ENCODE peak calls at places on chromosomes 4 and X, in four cellular contexts. Z is transverse colon, P is tibial nerve, M is ovary. N is an unnamed sample. For H3K4me1, the result is how much of the 10 kb centered on the place peaks cover.

GRCh38 chr4:48271626-48272025 is 2.0 kb upstream of the TEC start:
- DNase-seq in P (no peak), M (no peak), Z (no peak), N (no peak)

GRCh38 chr4:15348695-15349094 is 79.1 kb upstream of the C1QTNF7 start:
- DNase-seq in P (no peak), Z (no peak), M (no peak), N (no peak)

GRCh38 chr4:17502764-17503163 is 9.1 kb downstream of the QDPR start:
- DNase-seq in M (no peak), P (no peak), Z (no peak), N (no peak)

GRCh38 chrX:130771648-130772312 is 131.2 kb downstream of the ENOX2 start:
- DNase-seq in Z (no peak), M (no peak), P (no peak), N (no peak)

GRCh38 chr4:23135792-23136645 is 443.3 kb downstream of the GBA3 start:
- DNase-seq in P (peak), Z (no peak), M (no peak), N (no peak)

GRCh38 chr4:177204126-177204525 is 105.5 kb upstream of the NEIL3 start:
- DNase-seq in Z (no peak), P (no peak), M (no peak), N (no peak)

GRCh38 chrX:44400588-44400987 is 57.1 kb upstream of the EFHC2 start:
- DNase-seq in Z (no peak), P (no peak), M (no peak), N (no peak)

GRCh38 chr4:4443821-4444220 is 56.9 kb downstream of the NSG1 start:
- DNase-seq in P (no peak), Z (no peak), M (no peak), N (no peak)

GRCh38 chr4:98794565-98795205 is 134.2 kb downstream of the EIF4E start:
- DNase-seq in M (no peak), P (no peak), Z (no peak), N (no peak)

GRCh38 chr4:73612032-73612431 is 8.2 kb downstream of the RASSF6 start:
- DNase-seq in P (no peak), M (no peak), Z (no peak), N (no peak)

GRCh38 chr4:3417448-3417847 is 24.3 kb upstream of the HGFAC start:
- DNase-seq in M (no peak), P (no peak), Z (no peak), N (no peak)

GRCh38 chr4:338759-339097 is 1.1 kb downstream of the ZNF141 start:
- DNase-seq in P (no peak), Z (no peak), M (no peak), N (no peak)

GRCh38 chr4:142088906-142089305 is 452.5 kb downstream of the IL15 start:
- DNase-seq in Z (no peak), M (no peak), P (no peak), N (no peak)

GRCh38 chr4:23237771-23238170 is 545.0 kb downstream of the GBA3 start:
- DNase-seq in M (no peak), P (no peak), Z (no peak), N (no peak)

DNA sequence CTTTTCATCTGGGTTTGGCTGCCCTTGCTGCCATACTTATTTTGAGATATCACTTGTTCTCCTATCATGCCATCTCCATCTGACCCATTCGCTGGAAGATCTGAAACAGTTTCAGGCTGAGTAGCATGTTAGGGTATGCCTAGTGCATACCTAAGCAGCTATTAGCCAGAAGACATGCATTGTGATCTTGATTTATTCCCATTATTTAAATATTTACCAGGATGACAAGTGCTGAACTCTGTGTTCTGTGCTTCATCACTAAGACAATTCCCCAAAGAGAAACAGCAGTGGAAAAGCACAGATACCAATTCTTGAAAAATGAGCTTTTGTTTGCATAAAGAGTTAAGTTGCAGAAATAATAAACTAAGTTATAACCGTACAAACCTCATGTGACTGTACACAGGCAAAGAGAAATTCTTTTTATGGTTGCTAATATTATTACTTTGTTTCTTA is 271.0 kb upstream of the ARSJ start:
- DNase-seq in M (no peak), P (no peak), Z (no peak), N (no peak)
- TF ChIP-seq EP300 in M (no peak), P (no peak), Z (no peak), N (peak)

GRCh38 chrX:46634577-46634976 is 61.0 kb downstream of the CHST7 start:
- DNase-seq in Z (no peak), P (no peak), M (no peak), N (no peak)
- H3K27ac ChIP-seq in Z (no peak), P (no peak), M (no peak), N (no peak)

GRCh38 chr4:1831331-1831730 is 24.6 kb downstream of the LETM1 start:
- DNase-seq in Z (no peak), M (no peak), P (no peak), N (no peak)

GRCh38 chr4:1832690-1833089 is 23.3 kb downstream of the LETM1 start:
- DNase-seq in P (no peak), M (no peak), Z (no peak), N (no peak)

GRCh38 chr4:1830642-1831228 is 25.2 kb downstream of the LETM1 start:
- DNase-seq in M (no peak), P (no peak), Z (no peak), N (no peak)

GRCh38 chr4:1833307-1834046 is 22.5 kb downstream of the LETM1 start:
- DNase-seq in M (no peak), P (no peak), Z (no peak), N (no peak)

DNA sequence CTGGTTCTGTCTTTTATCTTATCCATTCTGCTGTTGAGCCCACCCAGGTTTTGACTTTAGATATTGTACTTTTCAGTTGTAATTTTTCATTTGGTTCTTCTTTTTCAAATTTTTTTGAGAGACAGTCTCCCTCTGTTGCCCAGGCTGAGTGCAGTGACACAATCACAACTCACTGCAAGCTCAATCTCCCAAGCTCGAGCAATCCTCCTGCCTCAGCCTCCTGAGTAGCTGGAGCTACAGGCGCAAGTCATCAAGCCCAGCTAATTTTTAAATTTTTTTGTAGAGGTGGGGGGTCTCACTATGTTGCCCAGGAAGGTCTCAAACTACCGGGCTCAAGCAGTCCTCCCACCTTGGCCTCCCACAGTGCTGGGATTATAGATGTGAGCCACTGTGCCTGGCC is 25.7 kb downstream of the LETM1 start:
- DNase-seq in M (no peak), Z (no peak), P (no peak), N (no peak)
- H3K4me1 ChIP-seq in M (under half), Z (under half), P (under half), N (under half)

GRCh38 chrX:1507511-1508463 is 29.2 kb downstream of the P2RY8 start:
- DNase-seq in P (no peak), M (no peak), Z (peak), N (peak)

GRCh38 chrX:1502853-1503252 is 34.1 kb downstream of the P2RY8 start:
- DNase-seq in Z (no peak), P (no peak), M (no peak), N (peak)

GRCh38 chrX:1506916-1507315 is 30.1 kb downstream of the P2RY8 start:
- DNase-seq in M (no peak), Z (no peak), P (no peak), N (peak)

GRCh38 chrX:1500701-1501624 is 36.0 kb downstream of the P2RY8 start:
- DNase-seq in M (no peak), Z (no peak), P (no peak), N (peak)

GRCh38 chrX:1502241-1502640 is 34.7 kb downstream of the P2RY8 start:
- DNase-seq in P (no peak), M (no peak), Z (peak), N (peak)
- TF ChIP-seq EP300 in P (no peak), M (no peak), Z (no peak), N (no peak)

GRCh38 chr4:109243871-109244270 is 58.6 kb downstream of the COL25A1 start:
- DNase-seq in P (no peak), Z (no peak), M (no peak), N (no peak)
- H3K27ac ChIP-seq in P (no peak), Z (no peak), M (no peak), N (no peak)

GRCh38 chr4:94534401-94535312 is 82.9 kb downstream of the PDLIM5 start:
- DNase-seq in Z (no peak), P (no peak), M (no peak), N (no peak)

GRCh38 chr4:94536649-94537464 is 85.1 kb downstream of the PDLIM5 start:
- DNase-seq in M (no peak), Z (no peak), P (no peak), N (no peak)

GRCh38 chr4:94532016-94532789 is 80.5 kb downstream of the PDLIM5 start:
- DNase-seq in M (no peak), P (no peak), Z (peak), N (no peak)

GRCh38 chr4:94536049-94536448 is 84.3 kb downstream of the PDLIM5 start:
- DNase-seq in Z (no peak), M (no peak), P (no peak), N (no peak)

DNA sequence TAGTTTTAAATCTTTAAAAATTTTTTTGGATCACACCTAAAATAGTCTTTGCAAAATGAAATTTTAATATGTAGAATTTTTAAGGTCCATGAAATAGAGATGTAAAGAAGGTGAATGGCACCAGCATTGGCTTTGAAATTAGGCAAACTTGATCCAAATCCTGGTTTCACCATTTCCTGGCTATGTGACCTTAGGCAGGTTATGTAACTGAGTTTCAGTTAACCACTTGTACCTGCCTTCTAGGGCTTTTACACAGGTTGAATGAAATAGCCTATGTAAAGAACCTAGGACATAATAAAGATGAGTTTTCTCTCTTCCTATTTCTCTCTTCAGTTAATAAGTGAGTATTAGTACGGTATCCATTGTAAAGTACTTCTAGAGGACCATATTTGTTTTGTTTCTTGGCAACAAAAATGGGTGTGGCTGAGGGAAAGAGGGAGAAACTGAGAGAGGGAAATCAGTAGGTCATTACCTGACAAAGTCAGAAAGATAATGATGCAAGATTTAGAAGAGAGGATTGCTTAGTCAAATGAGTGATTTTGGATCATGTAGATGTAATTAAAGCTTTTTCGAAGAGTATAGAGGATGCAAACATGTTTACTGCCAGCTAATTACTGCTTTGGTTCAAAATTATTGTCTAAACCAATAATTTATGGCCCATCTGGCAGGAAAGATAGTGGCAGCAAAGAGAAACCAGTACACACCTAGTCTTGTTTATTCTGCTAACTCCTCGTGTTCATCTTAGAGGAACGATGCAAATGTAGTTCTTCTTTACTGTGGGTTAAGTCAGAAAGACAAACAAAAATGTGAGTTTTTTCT is 81.9 kb downstream of the PDLIM5 start:
- DNase-seq in Z (no peak), P (no peak), M (no peak), N (no peak)
- H3K4me1 ChIP-seq in Z (under half), P (half or more), M (under half), N (half or more)

GRCh38 chr4:54498661-54499111 is 159.1 kb upstream of the KIT start:
- DNase-seq in Z (no peak), M (no peak), P (no peak), N (peak)
- TF ChIP-seq EP300 in Z (no peak), M (no peak), P (no peak), N (no peak)

GRCh38 chr4:8278421-8279287 is 9.1 kb downstream of the HTRA3 start:
- DNase-seq in Z (no peak), P (no peak), M (no peak), N (no peak)
- H3K27ac ChIP-seq in Z (peak), P (no peak), M (peak), N (peak)

DNA sequence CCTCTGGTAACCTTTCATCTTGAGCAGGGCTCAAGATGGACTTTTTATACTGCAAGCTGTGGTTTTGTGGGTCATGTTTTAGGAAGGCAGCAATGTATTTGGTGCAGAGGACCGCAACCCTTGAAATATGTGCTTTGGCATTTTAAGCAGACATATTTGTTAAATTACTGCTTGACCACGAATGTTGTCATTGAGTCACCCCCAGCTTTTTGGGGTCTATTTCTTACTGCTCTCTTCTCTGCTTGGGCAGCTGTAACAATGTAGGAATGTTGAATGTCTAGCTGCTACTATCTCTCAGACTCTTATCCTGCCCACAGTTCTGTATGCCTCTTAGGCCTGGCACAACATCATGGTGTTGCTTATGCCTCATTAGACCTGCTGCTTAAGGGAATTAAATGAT is 6.0 kb downstream of the RBPJ start:
- DNase-seq in P (no peak), M (no peak), Z (no peak), N (no peak)
- H3K4me1 ChIP-seq in P (half or more), M (under half), Z (under half), N (half or more)

GRCh38 chr4:138790993-138791392 is 224.6 kb upstream of the NOCT start:
- DNase-seq in Z (no peak), P (no peak), M (no peak), N (no peak)

GRCh38 chr4:138788857-138789256 is 226.7 kb upstream of the NOCT start:
- DNase-seq in Z (no peak), M (no peak), P (no peak), N (no peak)

DNA sequence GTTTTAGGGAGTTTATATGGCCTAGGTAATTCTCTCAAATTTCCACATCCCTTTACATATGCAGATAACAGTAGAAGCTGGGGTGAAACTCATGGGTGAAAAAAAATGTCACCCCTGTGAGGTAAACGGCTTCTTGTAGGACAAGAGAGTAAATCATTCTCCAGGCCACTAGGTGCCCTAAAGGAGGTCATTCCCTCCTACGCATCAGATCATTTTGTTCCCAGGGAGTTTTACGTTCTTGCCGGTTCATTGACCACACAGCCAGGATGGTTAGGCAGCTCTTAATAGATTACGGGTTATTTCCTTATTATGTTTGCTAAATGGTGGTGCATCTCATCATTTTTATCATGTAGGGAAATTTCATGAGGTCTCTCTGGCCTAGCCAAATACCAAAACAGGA is 225.8 kb upstream of the NOCT start:
- DNase-seq in Z (no peak), P (no peak), M (no peak), N (no peak)
- TF ChIP-seq EP300 in Z (no peak), P (no peak), M (no peak), N (no peak)